ENCODE peak calls at places on chromosomes 11 and 22, in seven cellular contexts. R, S, C, G, M, K and P are unnamed samples.

GRCh38 chr22:47125603-47126002 is 363.2 kb downstream of the TBC1D22A start:
- DNase-seq in C (peak), G (peak), S (peak), K (peak), R (no peak), M (no peak), P (no peak)

GRCh38 chr11:84249344-84250135 is 963.4 kb upstream of the CCDC90B start:
- DNase-seq in G (no peak), R (no peak), K (no peak), S (no peak), M (no peak), C (no peak), P (no peak)

GRCh38 chr22:37416806-37417205 is 10.5 kb downstream of the ELFN2 start:
- DNase-seq in C (no peak), M (no peak), K (no peak), G (no peak), R (no peak), S (no peak), P (no peak)

GRCh38 chr11:61095022-61095421 is 7.3 kb upstream of the CD5 start:
- DNase-seq in M (no peak), C (no peak), K (no peak), G (no peak), S (no peak), R (no peak), P (no peak)

GRCh38 chr22:41919357-41920224 is 4.7 kb upstream of the SHISA8 start:
- DNase-seq in M (peak), G (peak), K (no peak), C (peak), S (peak), R (peak), P (peak)

GRCh38 chr11:62931501-62932278 is 10.5 kb upstream of the CHRM1 start:
- DNase-seq in S (no peak), C (no peak), G (no peak), K (no peak), M (no peak), R (no peak), P (peak)

GRCh38 chr11:65774525-65775306 is 6.1 kb downstream of the AP5B1 start:
- DNase-seq in M (no peak), G (no peak), C (no peak), K (no peak), R (no peak), S (peak), P (no peak)

GRCh38 chr11:74311352-74311926 is at the start of gene P4HA3:
- DNase-seq in K (peak), M (peak), G (peak), C (peak), S (peak), R (peak), P (peak)

GRCh38 chr11:67261942-67262681 is 4.2 kb upstream of the GRK2 start:
- DNase-seq in R (no peak), M (no peak), C (no peak), K (no peak), G (no peak), S (no peak), P (no peak)

GRCh38 chr22:17792289-17792688 is 18.0 kb upstream of the BID start:
- DNase-seq in C (no peak), S (no peak), K (no peak), G (no peak), M (no peak), R (no peak), P (no peak)

GRCh38 chr11:62502030-62502730 is 44.4 kb downstream of the AHNAK start:
- DNase-seq in S (no peak), M (no peak), G (no peak), R (no peak), C (no peak), K (no peak), P (no peak)

GRCh38 chr22:39574779-39575551 is 4.4 kb downstream of the CACNA1I start:
- DNase-seq in C (peak), K (peak), G (no peak), S (no peak), M (no peak), R (peak), P (peak)

GRCh38 chr11:123231263-123231662 is 36.2 kb upstream of the CLMP start:
- DNase-seq in C (peak), K (peak), M (no peak), R (peak), G (no peak), S (no peak), P (peak)

GRCh38 chr11:76763573-76764348 is 19.4 kb upstream of the TSKU start:
- DNase-seq in G (no peak), M (no peak), K (no peak), R (peak), S (peak), C (peak), P (peak)

GRCh38 chr11:76764941-76765340 is 18.2 kb upstream of the TSKU start:
- DNase-seq in S (peak), R (no peak), M (no peak), C (no peak), K (no peak), G (no peak), P (no peak)

GRCh38 chr11:76761959-76762358 is 21.2 kb upstream of the TSKU start:
- DNase-seq in R (no peak), C (no peak), K (no peak), S (no peak), M (no peak), G (no peak), P (no peak)

GRCh38 chr11:76765863-76766350 is 17.2 kb upstream of the TSKU start:
- DNase-seq in R (peak), C (no peak), K (no peak), S (peak), G (no peak), M (no peak), P (peak)

DNA sequence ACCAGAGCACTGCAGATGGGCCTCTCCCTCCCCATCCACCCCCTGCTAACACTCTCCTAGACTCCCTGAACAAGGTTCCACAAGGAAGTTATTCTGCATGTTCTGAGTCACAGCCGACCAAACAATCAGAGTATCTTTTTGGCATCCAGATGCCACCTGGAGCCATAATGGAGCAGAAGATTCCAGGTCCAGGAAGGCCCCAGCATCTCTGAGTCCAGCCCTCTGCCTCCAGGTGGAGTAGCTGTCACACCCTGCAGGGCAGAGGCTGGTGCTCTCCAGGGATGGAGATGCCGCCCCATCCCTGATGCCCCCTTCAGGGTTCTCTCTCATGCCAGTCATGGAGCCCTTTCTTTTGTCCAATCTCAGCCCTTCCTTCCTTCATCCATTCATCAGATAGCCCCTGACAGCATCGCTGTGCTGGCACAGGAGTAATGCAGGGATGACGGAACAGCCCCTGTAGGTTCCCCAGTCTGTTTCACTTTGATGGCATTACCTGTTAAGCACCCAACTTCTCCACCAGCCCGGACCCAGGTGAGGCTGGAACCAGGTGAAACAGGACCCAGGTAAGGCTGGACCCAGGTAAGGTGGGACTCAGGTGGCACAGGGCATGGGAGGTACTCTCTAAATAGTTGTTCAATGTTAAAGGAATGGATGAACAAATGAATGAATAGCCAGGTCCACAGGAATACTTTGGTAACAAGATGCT is 20.1 kb upstream of the TSKU start:
- DNase-seq in R (no peak), C (no peak), S (peak), G (no peak), M (no peak), K (no peak), P (no peak)
- TF ChIP-seq CTCF in R (no peak), C (no peak), S (no peak), G (no peak), M (no peak), K (peak), P (no peak)

GRCh38 chr11:120324932-120325810 is at the start of gene TLCD5:
- DNase-seq in M (no peak), R (peak), S (peak), C (peak), G (peak), K (peak), P (peak)
- H3K4me3 ChIP-seq in M (peak), R (peak), S (peak), C (peak), G (peak), K (peak), P (peak)

DNA sequence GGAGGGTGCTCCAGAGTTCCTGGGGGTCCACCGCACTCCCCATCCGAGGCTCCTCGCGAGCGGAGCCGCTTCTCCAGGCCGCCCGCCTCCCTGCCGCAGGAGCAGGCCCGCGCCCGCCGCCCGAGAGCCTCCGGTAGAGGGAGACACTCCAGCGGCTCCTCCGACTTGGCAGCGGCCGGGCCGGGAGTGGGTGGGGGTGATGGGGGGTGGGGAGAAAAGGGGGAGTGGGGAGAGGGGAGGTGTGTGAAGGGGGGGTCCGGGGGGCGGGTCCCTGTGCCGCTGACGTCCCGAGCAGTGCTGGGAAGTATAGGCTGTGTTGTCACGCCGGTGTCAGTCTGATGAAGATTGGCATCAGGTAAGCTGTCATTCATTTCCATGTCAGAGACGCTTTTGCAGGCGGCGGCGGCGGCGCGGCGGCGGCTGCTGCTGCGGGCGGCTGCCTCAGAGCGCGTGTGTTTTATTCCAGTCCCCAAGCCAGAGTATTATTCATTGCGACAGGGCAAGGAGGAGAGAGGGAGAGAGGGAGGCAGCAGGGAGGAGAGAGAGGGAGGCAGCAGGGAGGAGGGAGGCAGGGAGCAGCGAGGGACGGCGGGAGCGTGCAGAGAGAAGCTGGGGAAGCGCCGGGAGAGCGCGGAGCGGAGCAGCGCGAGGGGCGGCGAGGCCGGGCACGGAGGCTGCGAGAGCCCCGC is at the start of gene PKNOX2:
- DNase-seq in R (peak), G (peak), M (peak), K (peak), C (peak), S (peak), P (peak)
- TF ChIP-seq CTCF in R (peak), G (peak), M (peak), K (peak), C (peak), S (peak), P (peak)

DNA sequence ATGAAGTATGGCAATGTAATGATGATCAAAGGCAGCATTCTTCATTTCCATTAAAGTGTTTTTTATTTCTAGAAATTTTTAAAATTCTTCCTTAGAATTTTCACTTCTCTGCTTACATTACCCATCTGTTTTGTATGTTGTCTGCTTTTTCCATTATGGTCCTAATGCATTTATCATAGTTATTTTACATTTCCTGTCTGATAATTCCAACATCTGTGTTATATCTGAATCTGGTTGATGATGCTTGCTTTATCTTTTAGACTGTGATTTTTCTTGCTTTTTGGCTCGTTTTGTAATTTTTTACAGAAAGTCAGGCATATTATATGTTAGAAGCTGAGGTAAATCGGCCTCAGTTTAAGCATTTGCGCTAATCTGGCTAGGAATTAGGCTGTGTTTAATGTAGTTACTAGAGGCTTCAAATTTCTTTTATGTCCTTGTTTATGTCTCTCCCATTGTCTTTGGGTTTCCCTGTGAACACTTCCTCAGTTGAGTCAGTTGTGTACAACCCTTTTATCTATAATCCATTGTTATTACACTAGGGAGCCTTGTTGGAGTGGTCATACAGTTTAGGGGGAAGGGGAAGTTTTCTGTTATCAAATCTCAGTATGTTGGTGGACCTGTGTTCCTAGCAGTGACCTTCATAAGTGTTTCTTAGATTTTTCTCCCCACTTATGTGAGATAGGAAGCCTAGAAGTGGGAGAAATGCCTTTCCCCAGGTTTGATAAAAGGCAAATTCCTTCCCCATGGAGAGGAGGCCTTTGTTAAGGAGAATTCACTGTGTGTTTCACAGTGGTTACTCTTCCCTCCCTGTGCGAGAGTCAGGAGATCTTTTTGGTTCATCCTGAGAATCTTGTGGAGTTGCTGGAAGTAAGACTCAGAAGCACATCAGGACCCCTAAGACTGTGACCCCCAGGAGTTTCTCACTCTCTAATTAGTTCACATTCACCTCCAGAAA is 437.5 kb downstream of the INSC start:
- DNase-seq in K (no peak), R (no peak), M (no peak), C (no peak), G (no peak), S (no peak), P (no peak)
- H3K4me3 ChIP-seq in K (no peak), R (no peak), M (no peak), C (no peak), G (no peak), S (no peak), P (no peak)

DNA sequence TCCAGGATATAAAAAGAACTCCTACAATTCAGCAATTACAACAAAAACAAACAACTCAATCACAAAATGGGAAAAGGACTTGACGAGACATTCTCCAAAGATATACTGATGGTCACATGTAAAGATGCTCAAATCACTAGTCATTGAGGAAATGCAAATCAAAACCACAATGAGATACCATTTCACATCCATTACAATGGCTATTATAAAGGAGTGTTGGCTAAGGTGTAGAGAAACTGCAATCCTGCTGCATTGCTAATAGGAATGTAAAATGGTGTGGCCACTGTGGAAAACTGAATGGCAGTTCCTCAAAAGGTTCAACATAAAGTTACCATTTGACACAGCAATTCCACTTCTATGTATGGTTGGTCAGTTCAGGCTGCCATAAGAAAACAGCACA is 11.8 kb upstream of the TBCEL start:
- DNase-seq in S (no peak), M (no peak), R (no peak), C (no peak), G (no peak), K (no peak), P (no peak)
- TF ChIP-seq CTCF in S (no peak), M (no peak), R (no peak), C (no peak), G (no peak), K (no peak), P (no peak)

GRCh38 chr11:6321356-6321755 is 1.1 kb upstream of the CAVIN3 start:
- DNase-seq in C (peak), S (no peak), G (no peak), M (peak), K (no peak), R (no peak), P (no peak)
- H3K4me3 ChIP-seq in C (peak), S (no peak), G (peak), M (no peak), K (no peak), R (no peak), P (peak)

GRCh38 chr11:57779275-57779674 is 17.7 kb downstream of the CTNND1 start:
- DNase-seq in K (peak), M (no peak), S (no peak), C (peak), G (no peak), R (peak), P (peak)
- TF ChIP-seq CTCF in K (no peak), M (no peak), S (no peak), C (no peak), G (no peak), R (no peak), P (peak)

GRCh38 chr22:36327922-36328551 is 59.7 kb downstream of the MYH9 start:
- DNase-seq in G (no peak), C (peak), K (no peak), M (no peak), S (no peak), R (peak), P (peak)

GRCh38 chr22:36329217-36330078 is 58.3 kb downstream of the MYH9 start:
- DNase-seq in R (peak), K (peak), C (peak), S (peak), M (no peak), G (peak), P (peak)

GRCh38 chr22:36330655-36331305 is 57.0 kb downstream of the MYH9 start:
- DNase-seq in R (peak), M (no peak), S (peak), C (peak), K (no peak), G (no peak), P (peak)

GRCh38 chr22:36330127-36330526 is 57.6 kb downstream of the MYH9 start:
- DNase-seq in K (no peak), M (no peak), G (no peak), C (no peak), R (no peak), S (no peak), P (no peak)

DNA sequence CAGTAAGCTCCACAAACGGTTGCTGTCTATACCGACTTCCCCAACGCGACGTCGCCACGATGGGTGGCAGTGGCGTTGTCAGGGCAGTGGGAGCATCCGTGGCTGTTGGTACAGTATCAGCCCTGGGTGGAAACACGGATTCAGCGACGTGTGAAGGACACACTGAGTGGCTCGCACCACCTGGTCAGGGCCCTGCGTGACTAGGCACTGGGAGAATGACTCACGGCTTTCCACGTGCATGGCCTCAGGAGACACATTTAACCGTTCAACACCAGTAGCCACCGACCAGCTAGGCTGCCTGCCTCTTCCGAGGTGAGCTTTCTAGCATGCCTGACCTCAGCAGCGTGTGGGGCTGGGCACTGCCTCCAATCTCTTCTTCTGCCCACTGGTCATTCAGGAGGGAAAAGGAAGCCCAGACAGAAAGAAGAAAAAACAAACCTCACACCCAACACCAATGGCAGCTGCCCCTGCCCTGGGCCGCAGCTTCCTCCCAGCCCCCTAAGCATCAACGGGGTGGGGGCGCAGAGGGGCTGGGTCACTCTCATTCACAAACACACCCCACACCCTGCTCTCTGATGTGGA is 59.0 kb downstream of the MYH9 start:
- DNase-seq in S (peak), G (no peak), K (peak), M (no peak), C (peak), R (peak), P (peak)
- H3K4me3 ChIP-seq in S (peak), G (peak), K (no peak), M (no peak), C (no peak), R (no peak), P (peak)

GRCh38 chr11:119148855-119149370 is at the start of gene ABCG4:
- DNase-seq in M (peak), G (peak), S (no peak), R (no peak), C (peak), K (no peak), P (no peak)

GRCh38 chr11:119149371-119150275 is 771 bp downstream of the ABCG4 start:
- DNase-seq in S (no peak), M (no peak), R (no peak), C (no peak), K (no peak), G (no peak), P (no peak)

GRCh38 chr11:119147604-119148333 is 1.1 kb upstream of the ABCG4 start:
- DNase-seq in C (no peak), S (no peak), K (no peak), G (no peak), M (no peak), R (no peak), P (no peak)

DNA sequence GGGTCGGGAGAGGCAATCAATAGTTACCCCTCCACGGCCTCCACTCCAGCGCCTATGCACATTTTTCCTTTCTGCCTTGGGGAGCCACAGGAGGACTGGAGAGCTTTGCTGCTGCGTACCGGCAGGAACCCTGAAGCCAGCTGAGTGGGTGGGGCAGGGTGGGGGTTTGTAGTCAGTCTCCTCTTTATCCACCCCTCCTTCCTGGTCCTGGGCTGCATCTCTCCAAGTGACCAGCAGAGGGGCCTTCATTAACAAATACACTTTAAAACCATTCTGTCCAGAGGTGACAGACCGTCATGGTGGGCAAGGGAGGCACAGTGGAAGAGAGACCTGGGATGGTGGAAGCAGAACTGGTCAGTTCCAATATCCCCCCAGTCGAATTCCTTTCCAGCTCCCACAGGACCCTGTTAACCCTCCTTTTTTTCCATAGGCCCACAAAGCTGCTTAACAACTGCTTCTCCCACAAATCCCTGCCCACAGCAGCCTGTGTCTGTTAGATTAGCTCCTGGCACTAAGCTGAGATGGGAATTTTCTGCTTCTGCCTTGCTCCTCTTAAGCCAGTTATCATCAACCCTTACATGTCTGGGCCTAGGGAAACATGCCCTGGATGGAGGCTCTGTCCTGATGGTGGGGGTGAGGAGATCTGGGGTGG is 3.9 kb upstream of the ABCG4 start:
- DNase-seq in R (peak), K (peak), S (no peak), C (peak), G (peak), M (peak), P (peak)
- TF ChIP-seq CTCF in R (peak), K (peak), S (peak), C (peak), G (peak), M (peak), P (peak)